ENCODE peak calls at places on chromosomes 12 and 14, in eight cellular contexts. One of them, this sample, is unnamed.

GRCh38 chr12:57749061-57749460 is 3.0 kb downstream of the CDK4 start:
- DNase-seq in uterus: no peak
- DNase-seq in left ventricle myocardium inferior: no peak
- DNase-seq in body of pancreas: no peak
- DNase-seq in lung: no peak
- DNase-seq in mesothelial cell of epicardium: no peak
- DNase-seq in Calu3: no peak
- DNase-seq in stomach: no peak
- DNase-seq in this sample: no peak

GRCh38 chr12:59314209-59314608 is 281.6 kb upstream of the SLC16A7 start:
- DNase-seq in left ventricle myocardium inferior: no peak
- DNase-seq in lung: no peak
- DNase-seq in Calu3: no peak
- DNase-seq in stomach: no peak
- DNase-seq in body of pancreas: no peak
- DNase-seq in uterus: no peak
- DNase-seq in mesothelial cell of epicardium: no peak
- DNase-seq in this sample: no peak

GRCh38 chr12:111431772-111432171 is 26.0 kb downstream of the SH2B3 start:
- DNase-seq in Calu3: no peak
- DNase-seq in left ventricle myocardium inferior: no peak
- DNase-seq in body of pancreas: no peak
- DNase-seq in uterus: no peak
- DNase-seq in mesothelial cell of epicardium: no peak
- DNase-seq in stomach: no peak
- DNase-seq in lung: no peak
- DNase-seq in this sample: no peak

GRCh38 chr14:65336191-65336591 is 76.3 kb upstream of the FUT8 start:
- DNase-seq in body of pancreas: no peak
- DNase-seq in lung: no peak
- DNase-seq in stomach: no peak
- DNase-seq in left ventricle myocardium inferior: no peak
- DNase-seq in uterus: no peak
- DNase-seq in mesothelial cell of epicardium: no peak
- DNase-seq in Calu3: no peak
- DNase-seq in this sample: no peak

GRCh38 chr12:269216-269615 is 6.6 kb upstream of the SLC6A13 start:
- DNase-seq in Calu3: no peak
- DNase-seq in left ventricle myocardium inferior: no peak
- DNase-seq in uterus: no peak
- DNase-seq in stomach: no peak
- DNase-seq in lung: no peak
- DNase-seq in mesothelial cell of epicardium: no peak
- DNase-seq in body of pancreas: no peak
- DNase-seq in this sample: no peak

GRCh38 chr12:21527451-21528180 is 1.5 kb downstream of the SPX start:
- DNase-seq in uterus: no peak
- DNase-seq in left ventricle myocardium inferior: peak
- DNase-seq in body of pancreas: peak
- DNase-seq in mesothelial cell of epicardium: peak
- DNase-seq in Calu3: peak
- DNase-seq in stomach: peak
- DNase-seq in lung: peak
- DNase-seq in this sample: no peak

GRCh38 chr12:12511021-12511783 is 51.5 kb downstream of the DUSP16 start:
- DNase-seq in Calu3: no peak
- DNase-seq in mesothelial cell of epicardium: no peak
- DNase-seq in body of pancreas: no peak
- DNase-seq in uterus: no peak
- DNase-seq in stomach: no peak
- DNase-seq in left ventricle myocardium inferior: no peak
- DNase-seq in lung: no peak
- DNase-seq in this sample: no peak

GRCh38 chr12:116727902-116728301 is 10.0 kb downstream of the SPRING1 start:
- DNase-seq in mesothelial cell of epicardium: no peak
- DNase-seq in lung: peak
- DNase-seq in Calu3: no peak
- DNase-seq in left ventricle myocardium inferior: no peak
- DNase-seq in uterus: no peak
- DNase-seq in body of pancreas: no peak
- DNase-seq in stomach: no peak
- DNase-seq in this sample: no peak

GRCh38 chr14:91154851-91155625 is 41.2 kb downstream of the DGLUCY start:
- DNase-seq in lung: peak
- DNase-seq in mesothelial cell of epicardium: no peak
- DNase-seq in uterus: peak
- DNase-seq in body of pancreas: peak
- DNase-seq in stomach: peak
- DNase-seq in Calu3: peak
- DNase-seq in left ventricle myocardium inferior: no peak
- DNase-seq in this sample: no peak

GRCh38 chr12:32533971-32534590 is 134.7 kb downstream of the FGD4 start:
- DNase-seq in left ventricle myocardium inferior: peak
- DNase-seq in uterus: peak
- DNase-seq in stomach: peak
- DNase-seq in lung: peak
- DNase-seq in body of pancreas: peak
- DNase-seq in Calu3: peak
- DNase-seq in mesothelial cell of epicardium: no peak
- DNase-seq in this sample: peak

GRCh38 chr14:20415723-20416622 is 2.7 kb upstream of the TEP1 start:
- DNase-seq in uterus: peak
- DNase-seq in stomach: no peak
- DNase-seq in body of pancreas: no peak
- DNase-seq in lung: no peak
- DNase-seq in Calu3: peak
- DNase-seq in mesothelial cell of epicardium: no peak
- DNase-seq in left ventricle myocardium inferior: no peak
- DNase-seq in this sample: no peak

GRCh38 chr14:83826838-83827237 is 1703.1 kb upstream of the FLRT2 start:
- DNase-seq in body of pancreas: no peak
- DNase-seq in left ventricle myocardium inferior: no peak
- DNase-seq in Calu3: no peak
- DNase-seq in lung: no peak
- DNase-seq in stomach: no peak
- DNase-seq in uterus: no peak
- DNase-seq in mesothelial cell of epicardium: no peak
- DNase-seq in this sample: no peak

GRCh38 chr12:6097384-6097783 is 27.1 kb downstream of the VWF start:
- DNase-seq in mesothelial cell of epicardium: no peak
- DNase-seq in Calu3: no peak
- DNase-seq in left ventricle myocardium inferior: no peak
- DNase-seq in lung: no peak
- DNase-seq in body of pancreas: no peak
- DNase-seq in uterus: no peak
- DNase-seq in stomach: no peak
- DNase-seq in this sample: no peak

GRCh38 chr12:5047729-5048128 is 4.0 kb downstream of the KCNA5 start:
- DNase-seq in left ventricle myocardium inferior: no peak
- DNase-seq in uterus: no peak
- DNase-seq in mesothelial cell of epicardium: no peak
- DNase-seq in body of pancreas: no peak
- DNase-seq in stomach: no peak
- DNase-seq in Calu3: no peak
- DNase-seq in lung: no peak
- DNase-seq in this sample: no peak

GRCh38 chr12:12561305-12562015 is 1.2 kb downstream of the DUSP16 start:
- DNase-seq in stomach: peak
- DNase-seq in uterus: peak
- DNase-seq in body of pancreas: peak
- DNase-seq in mesothelial cell of epicardium: peak
- DNase-seq in lung: peak
- DNase-seq in Calu3: peak
- DNase-seq in left ventricle myocardium inferior: peak
- DNase-seq in this sample: peak

GRCh38 chr12:17489452-17489851 is 600.5 kb downstream of the RERGL start:
- DNase-seq in Calu3: no peak
- DNase-seq in body of pancreas: no peak
- DNase-seq in uterus: no peak
- DNase-seq in lung: no peak
- DNase-seq in mesothelial cell of epicardium: no peak
- DNase-seq in stomach: no peak
- DNase-seq in left ventricle myocardium inferior: no peak
- DNase-seq in this sample: no peak

GRCh38 chr12:100326208-100326607 is 30.7 kb upstream of the SLC17A8 start:
- DNase-seq in Calu3: no peak
- DNase-seq in stomach: no peak
- DNase-seq in mesothelial cell of epicardium: no peak
- DNase-seq in uterus: no peak
- DNase-seq in body of pancreas: no peak
- DNase-seq in left ventricle myocardium inferior: no peak
- DNase-seq in lung: no peak
- DNase-seq in this sample: no peak

GRCh38 chr12:71731439-71732356 is 23.0 kb upstream of the RAB21 start:
- DNase-seq in stomach: no peak
- DNase-seq in left ventricle myocardium inferior: no peak
- DNase-seq in Calu3: peak
- DNase-seq in lung: no peak
- DNase-seq in mesothelial cell of epicardium: no peak
- DNase-seq in uterus: no peak
- DNase-seq in body of pancreas: no peak
- DNase-seq in this sample: no peak

GRCh38 chr14:101217972-101218371 is 314.4 kb upstream of the RTL1 start:
- DNase-seq in left ventricle myocardium inferior: no peak
- DNase-seq in stomach: peak
- DNase-seq in Calu3: no peak
- DNase-seq in uterus: peak
- DNase-seq in body of pancreas: no peak
- DNase-seq in mesothelial cell of epicardium: no peak
- DNase-seq in lung: no peak
- DNase-seq in this sample: peak

GRCh38 chr12:111570090-111570961 is 28.8 kb downstream of the ATXN2 start:
- DNase-seq in uterus: no peak
- DNase-seq in Calu3: peak
- DNase-seq in body of pancreas: no peak
- DNase-seq in lung: no peak
- DNase-seq in stomach: no peak
- DNase-seq in mesothelial cell of epicardium: no peak
- DNase-seq in left ventricle myocardium inferior: no peak
- DNase-seq in this sample: no peak

GRCh38 chr12:14941369-14941768 is 3.0 kb upstream of the ERP27 start:
- DNase-seq in uterus: no peak
- DNase-seq in mesothelial cell of epicardium: no peak
- DNase-seq in Calu3: no peak
- DNase-seq in stomach: no peak
- DNase-seq in body of pancreas: no peak
- DNase-seq in lung: no peak
- DNase-seq in left ventricle myocardium inferior: no peak
- DNase-seq in this sample: no peak

GRCh38 chr14:90381011-90381790 is 15.6 kb upstream of the CALM1 start:
- DNase-seq in mesothelial cell of epicardium: no peak
- DNase-seq in lung: no peak
- DNase-seq in stomach: peak
- DNase-seq in left ventricle myocardium inferior: no peak
- DNase-seq in body of pancreas: peak
- DNase-seq in uterus: peak
- DNase-seq in Calu3: no peak
- DNase-seq in this sample: no peak

GRCh38 chr12:6275609-6276246 is 34.8 kb upstream of the PLEKHG6 start:
- DNase-seq in mesothelial cell of epicardium: no peak
- DNase-seq in lung: no peak
- DNase-seq in body of pancreas: no peak
- DNase-seq in Calu3: no peak
- DNase-seq in uterus: no peak
- DNase-seq in stomach: no peak
- DNase-seq in left ventricle myocardium inferior: no peak
- DNase-seq in this sample: no peak

GRCh38 chr14:97776890-97777564 is 979.8 kb downstream of the VRK1 start:
- DNase-seq in uterus: no peak
- DNase-seq in left ventricle myocardium inferior: no peak
- DNase-seq in stomach: no peak
- DNase-seq in body of pancreas: no peak
- DNase-seq in Calu3: no peak
- DNase-seq in lung: no peak
- DNase-seq in mesothelial cell of epicardium: no peak
- DNase-seq in this sample: no peak

GRCh38 chr14:50521912-50522341 is 10.4 kb downstream of the MAP4K5 start:
- DNase-seq in body of pancreas: no peak
- DNase-seq in left ventricle myocardium inferior: no peak
- DNase-seq in mesothelial cell of epicardium: no peak
- DNase-seq in uterus: no peak
- DNase-seq in Calu3: no peak
- DNase-seq in stomach: no peak
- DNase-seq in lung: no peak
- DNase-seq in this sample: no peak

GRCh38 chr14:68501171-68501570 is 291.7 kb downstream of the ZFP36L1 start:
- DNase-seq in body of pancreas: no peak
- DNase-seq in left ventricle myocardium inferior: no peak
- DNase-seq in lung: no peak
- DNase-seq in uterus: no peak
- DNase-seq in stomach: no peak
- DNase-seq in mesothelial cell of epicardium: no peak
- DNase-seq in Calu3: no peak
- DNase-seq in this sample: no peak
- TF ChIP-seq CTCF in body of pancreas: no peak
- TF ChIP-seq CTCF in left ventricle myocardium inferior: no peak
- TF ChIP-seq CTCF in lung: no peak
- TF ChIP-seq CTCF in uterus: no peak
- TF ChIP-seq CTCF in stomach: no peak
- TF ChIP-seq CTCF in mesothelial cell of epicardium: no peak
- TF ChIP-seq CTCF in Calu3: no peak
- TF ChIP-seq CTCF in this sample: no peak

DNA sequence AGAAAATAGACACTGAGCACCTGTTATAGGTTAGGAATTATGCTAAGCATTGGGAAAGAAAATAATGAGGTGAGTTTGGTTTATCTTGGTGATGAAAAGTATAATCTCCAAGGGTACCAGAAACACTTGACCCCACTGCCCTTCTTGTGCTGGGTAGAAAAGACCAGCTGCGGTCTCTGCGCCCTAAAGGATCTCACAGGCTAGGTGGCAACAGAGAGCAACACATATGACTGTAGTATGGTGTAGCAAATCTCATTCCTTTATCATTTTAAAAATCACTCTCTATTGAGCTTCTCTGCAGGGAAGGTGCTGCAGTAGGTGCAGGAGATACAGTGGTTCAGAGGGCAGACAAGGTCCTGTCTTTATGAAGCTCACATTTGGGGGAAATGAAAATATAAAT is 26.1 kb downstream of the NRXN3 start:
- DNase-seq in mesothelial cell of epicardium: no peak
- DNase-seq in Calu3: no peak
- DNase-seq in body of pancreas: no peak
- DNase-seq in lung: no peak
- DNase-seq in left ventricle myocardium inferior: no peak
- DNase-seq in stomach: no peak
- DNase-seq in uterus: no peak
- DNase-seq in this sample: no peak
- TF ChIP-seq CTCF in mesothelial cell of epicardium: no peak
- TF ChIP-seq CTCF in Calu3: no peak
- TF ChIP-seq CTCF in body of pancreas: no peak
- TF ChIP-seq CTCF in lung: no peak
- TF ChIP-seq CTCF in left ventricle myocardium inferior: no peak
- TF ChIP-seq CTCF in stomach: no peak
- TF ChIP-seq CTCF in uterus: no peak
- TF ChIP-seq CTCF in this sample: no peak

GRCh38 chr12:92603741-92604432 is 98.9 kb upstream of the PLEKHG7 start:
- DNase-seq in lung: no peak
- DNase-seq in uterus: no peak
- DNase-seq in body of pancreas: no peak
- DNase-seq in mesothelial cell of epicardium: no peak
- DNase-seq in Calu3: peak
- DNase-seq in stomach: no peak
- DNase-seq in left ventricle myocardium inferior: no peak
- DNase-seq in this sample: no peak
- TF ChIP-seq CTCF in lung: no peak
- TF ChIP-seq CTCF in uterus: no peak
- TF ChIP-seq CTCF in body of pancreas: no peak
- TF ChIP-seq CTCF in mesothelial cell of epicardium: no peak
- TF ChIP-seq CTCF in Calu3: peak
- TF ChIP-seq CTCF in stomach: no peak
- TF ChIP-seq CTCF in left ventricle myocardium inferior: no peak
- TF ChIP-seq CTCF in this sample: no peak

GRCh38 chr12:124938606-124939427 is 24.4 kb upstream of the UBC start:
- DNase-seq in stomach: peak
- DNase-seq in lung: peak
- DNase-seq in left ventricle myocardium inferior: peak
- DNase-seq in uterus: peak
- DNase-seq in Calu3: peak
- DNase-seq in mesothelial cell of epicardium: no peak
- DNase-seq in body of pancreas: peak
- DNase-seq in this sample: peak
- TF ChIP-seq CTCF in stomach: no peak
- TF ChIP-seq CTCF in lung: no peak
- TF ChIP-seq CTCF in left ventricle myocardium inferior: peak
- TF ChIP-seq CTCF in uterus: peak
- TF ChIP-seq CTCF in Calu3: peak
- TF ChIP-seq CTCF in mesothelial cell of epicardium: no peak
- TF ChIP-seq CTCF in body of pancreas: peak
- TF ChIP-seq CTCF in this sample: peak

This sample was measured in right atrium auricular region.